ENCODE peak calls at places on chromosome 13, in five cellular contexts. X, E, Q, L and M are unnamed samples.

GRCh38 chr13:99916366-99917103 is 55.0 kb downstream of the ZIC5 start:
- DNase-seq in E (peak; percentile 19), Q (peak; percentile 55), X (peak; percentile 59), L (peak; percentile 79), M (no peak)

GRCh38 chr13:21137696-21138095 is 38.7 kb downstream of the SKA3 start:
- DNase-seq in Q (no peak), L (peak; percentile 53), X (peak; percentile 26), E (no peak), M (no peak)

GRCh38 chr13:31167490-31167889 is 5.8 kb upstream of the HSPH1 start:
- DNase-seq in L (no peak), Q (no peak), X (no peak), E (no peak), M (no peak)

GRCh38 chr13:21511841-21512240 is 52.7 kb upstream of the ZDHHC20 start:
- DNase-seq in E (no peak), Q (no peak), X (peak; percentile 89), L (peak; percentile 23), M (no peak)

GRCh38 chr13:38888309-38888708 is 102.3 kb downstream of the STOML3 start:
- DNase-seq in X (peak; percentile 79), Q (no peak), E (no peak), L (peak; percentile 87), M (no peak)

GRCh38 chr13:72437458-72437857 is 290.0 kb downstream of the MZT1 start:
- DNase-seq in E (no peak), L (no peak), X (peak; percentile 88), Q (no peak), M (no peak)

GRCh38 chr13:76043882-76044281 is 407.8 kb downstream of the LMO7 start:
- DNase-seq in L (no peak), Q (no peak), X (no peak), E (no peak), M (no peak)

GRCh38 chr13:27712421-27712820 is 79.9 kb upstream of the GSX1 start:
- DNase-seq in E (peak; percentile 12), L (no peak), Q (peak; percentile 64), X (no peak), M (no peak)

GRCh38 chr13:50355797-50356196 is 340.6 kb downstream of the KCNRG start:
- DNase-seq in E (no peak), L (no peak), X (no peak), Q (no peak), M (no peak)

GRCh38 chr13:50361282-50361681 is 346.0 kb downstream of the KCNRG start:
- DNase-seq in X (no peak), E (no peak), Q (no peak), L (no peak), M (no peak)

GRCh38 chr13:110476220-110476617 is 85.3 kb downstream of the RAB20 start:
- DNase-seq in Q (no peak), X (no peak), L (no peak), E (no peak), M (no peak)

DNA sequence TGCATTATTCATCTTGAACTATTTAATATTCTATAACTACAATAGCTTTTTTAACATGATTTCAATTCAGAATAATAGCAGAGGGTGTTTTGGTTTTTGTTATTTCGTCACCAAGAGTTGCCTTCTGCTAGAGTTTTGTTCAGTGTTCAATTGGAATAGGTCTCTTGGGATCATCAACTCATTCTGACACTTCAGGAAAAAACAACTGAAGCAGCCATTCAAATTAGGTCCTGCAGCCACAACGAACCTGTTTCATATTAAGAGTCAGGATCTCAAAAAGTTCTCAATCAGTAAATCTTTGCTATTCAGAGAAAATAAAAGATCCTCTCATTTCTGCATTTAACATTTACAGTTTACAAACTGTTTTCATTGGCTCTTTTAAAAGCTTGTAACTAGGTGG is 2.4 kb upstream of the CHAMP1 start:
- DNase-seq in L (peak; percentile 39), E (no peak), Q (no peak), X (no peak), M (no peak)
- H3K27ac ChIP-seq in L (no peak overlapping the region), E (no peak overlapping the region), Q (no peak overlapping the region), X (no peak overlapping the region), M (no peak overlapping the region)

DNA sequence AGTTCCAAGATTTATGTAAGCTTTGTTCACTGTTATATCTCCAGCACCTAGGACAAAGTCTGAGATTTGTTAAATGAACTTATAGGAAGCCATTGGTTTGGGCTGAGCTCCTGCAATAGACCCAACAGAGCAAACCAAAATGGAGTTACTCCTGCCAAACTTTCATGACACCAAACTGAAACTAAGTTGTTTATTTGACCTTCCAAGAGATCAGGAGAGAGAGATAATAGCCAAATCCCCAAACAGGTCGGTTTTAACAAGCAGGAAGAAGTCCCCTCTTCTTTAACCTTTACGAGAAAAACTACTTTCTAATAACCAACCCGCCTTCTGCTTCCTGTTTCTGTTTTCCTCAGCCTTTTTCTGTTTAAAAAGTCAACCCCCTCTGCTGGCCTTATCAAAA is 54.9 kb upstream of the ATP12A start:
- DNase-seq in E (no peak), L (no peak), X (no peak), Q (no peak), M (no peak)
- H3K27ac ChIP-seq in E (no peak overlapping the region), L (no peak overlapping the region), X (no peak overlapping the region), Q (no peak overlapping the region), M (no peak overlapping the region)

GRCh38 chr13:36341718-36342117 is 4.5 kb downstream of the SPART start:
- DNase-seq in E (no peak), X (peak; percentile 67), L (peak; percentile 55), Q (no peak), M (no peak)

GRCh38 chr13:36345438-36346221 is 564 bp downstream of the SPART start:
- DNase-seq in Q (peak; percentile 74), X (peak; percentile 87), E (peak; percentile 83), L (peak; percentile 94), M (peak; percentile 63)

GRCh38 chr13:36344886-36345437 is 1.2 kb downstream of the SPART start:
- DNase-seq in E (peak; percentile 25), L (no peak), X (peak; percentile 17), Q (no peak), M (no peak)

GRCh38 chr13:36344173-36344572 is 2.0 kb downstream of the SPART start:
- DNase-seq in E (no peak), Q (no peak), X (peak; percentile 35), L (peak; percentile 65), M (no peak)

GRCh38 chr13:36343766-36344165 is 2.4 kb downstream of the SPART start:
- DNase-seq in Q (no peak), E (no peak), X (no peak), L (no peak), M (no peak)
- H3K27ac ChIP-seq in Q (no peak overlapping the region), E (no peak overlapping the region), X (no peak overlapping the region), L (peak overlapping the region; percentile 100), M (no peak overlapping the region)

GRCh38 chr13:26663801-26664200 is 96.8 kb downstream of the GPR12 start:
- DNase-seq in L (no peak), Q (no peak), X (no peak), E (no peak), M (no peak)
- H3K27ac ChIP-seq in L (no peak overlapping the region), Q (no peak overlapping the region), X (no peak overlapping the region), E (no peak overlapping the region), M (no peak overlapping the region)

GRCh38 chr13:114101325-114101821 is 31.1 kb downstream of the RASA3 start:
- DNase-seq in X (peak; percentile 15), Q (no peak), E (no peak), L (peak; percentile 36), M (no peak)
- H3K27ac ChIP-seq in X (peak overlapping the region; percentile 57), Q (peak overlapping the region; percentile 66), E (peak overlapping the region; percentile 13), L (no peak overlapping the region), M (no peak overlapping the region)

GRCh38 chr13:112205990-112206389 is 139.0 kb downstream of the SOX1 start:
- DNase-seq in Q (no peak), X (no peak), E (no peak), L (no peak), M (no peak)
- H3K27ac ChIP-seq in Q (no peak overlapping the region), X (no peak overlapping the region), E (no peak overlapping the region), L (no peak overlapping the region), M (no peak overlapping the region)